ENCODE peak calls at places on chromosome 20, in ten cellular contexts. Z is right lobe of liver, F is IMR-90, A is erythroblast, H is heart left ventricle, M is HCT116, E is GM12878, T is NB4, L is adrenal gland, S is Peyer's patch. G is an unnamed sample.

GRCh38 chr20:43926691-43927090 is 12.0 kb downstream of the TOX2 start:
- DNase-seq in Z (no peak), L (no peak), M (no peak), S (peak; percentile 9), H (no peak), A (no peak), T (no peak), F (no peak), E (no peak), G (no peak)

GRCh38 chr20:34925981-34926380 is 29.6 kb downstream of the GSS start:
- DNase-seq in E (no peak), A (no peak), F (no peak), H (no peak), T (no peak), S (no peak), Z (no peak), M (no peak), L (no peak), G (no peak)

GRCh38 chr20:48275325-48275724 is 490.0 kb upstream of the SULF2 start:
- DNase-seq in M (no peak), T (peak; percentile 18), H (no peak), F (no peak), A (no peak), E (no peak), L (no peak), S (no peak), Z (no peak), G (no peak)

GRCh38 chr20:59388402-59388801 is 88.0 kb downstream of the EDN3 start:
- DNase-seq in H (no peak), Z (no peak), M (no peak), A (no peak), T (no peak), E (no peak), S (no peak), L (no peak), F (no peak), G (no peak)

GRCh38 chr20:5918856-5919633 is 31.3 kb downstream of the TRMT6 start:
- DNase-seq in Z (no peak), F (peak; percentile 44), L (no peak), E (no peak), S (no peak), A (no peak), M (no peak), T (peak; percentile 83), H (no peak), G (peak; percentile 55)

GRCh38 chr20:21518292-21518991 is 4.6 kb upstream of the NKX2-2 start:
- DNase-seq in F (no peak), M (no peak), L (no peak), A (no peak), H (no peak), E (no peak), S (no peak), T (no peak), Z (no peak), G (no peak)

GRCh38 chr20:52143277-52143676 is 48.3 kb downstream of the ZFP64 start:
- DNase-seq in E (no peak), Z (no peak), F (no peak), H (no peak), L (no peak), S (no peak), T (no peak), A (no peak), M (no peak), G (no peak)

GRCh38 chr20:10316582-10316981 is 98.0 kb downstream of the SNAP25 start:
- DNase-seq in L (peak; percentile 40), E (peak; percentile 9), Z (peak; percentile 34), A (peak; percentile 2), F (no peak), T (peak; percentile 23), S (no peak), M (peak; percentile 22), H (no peak), G (no peak)

GRCh38 chr20:24419786-24420185 is 49.6 kb upstream of the SYNDIG1 start:
- DNase-seq in L (no peak), F (no peak), A (no peak), Z (no peak), H (no peak), E (no peak), S (no peak), T (no peak), M (no peak), G (no peak)

GRCh38 chr20:61629361-61630239 is 377.5 kb downstream of the CDH4 start:
- DNase-seq in M (no peak), A (no peak), H (no peak), E (no peak), Z (no peak), S (no peak), L (no peak), F (no peak), T (no peak), G (no peak)

GRCh38 chr20:3353646-3354045 is 53.8 kb downstream of the DNAAF9 start:
- DNase-seq in H (no peak), F (no peak), E (no peak), T (no peak), M (no peak), S (no peak), Z (no peak), A (no peak), L (no peak), G (no peak)
- TF ChIP-seq POLR2A in H (no peak), F (no peak), E (no peak), T (no peak), M (no peak), S (no peak), Z (no peak), A (no peak), L (no peak), G (no peak)

GRCh38 chr20:62776035-62776691 is 20.1 kb upstream of the MRGBP start:
- DNase-seq in H (no peak), E (no peak), L (no peak), F (no peak), A (no peak), T (no peak), Z (no peak), M (no peak), S (no peak), G (no peak)

GRCh38 chr20:62775206-62775605 is 21.1 kb upstream of the MRGBP start:
- DNase-seq in A (no peak), H (no peak), T (no peak), S (no peak), F (no peak), L (no peak), M (no peak), E (no peak), Z (no peak), G (no peak)

GRCh38 chr20:62778058-62778457 is 18.2 kb upstream of the MRGBP start:
- DNase-seq in T (no peak), F (no peak), E (no peak), M (no peak), H (no peak), S (no peak), Z (no peak), A (no peak), L (no peak), G (no peak)

GRCh38 chr20:62777528-62777830 is 18.8 kb upstream of the MRGBP start:
- DNase-seq in E (no peak), F (no peak), L (no peak), S (no peak), Z (no peak), T (no peak), H (no peak), M (no peak), A (no peak), G (no peak)

GRCh38 chr20:62776692-62777527 is 19.4 kb upstream of the MRGBP start:
- DNase-seq in H (no peak), A (no peak), Z (peak; percentile 56), T (peak; percentile 59), S (peak; percentile 61), M (peak; percentile 75), E (peak; percentile 21), F (peak; percentile 13), L (no peak), G (peak; percentile 76)
- TF ChIP-seq POLR2A in H (no peak), A (no peak), Z (peak; percentile 76), T (peak; percentile 18), S (no peak), M (peak; percentile 61), E (peak; percentile 64), F (no peak), L (no peak), G (no peak)

GRCh38 chr20:50191065-50191565 is 485 bp downstream of the CEBPB start:
- DNase-seq in T (peak; percentile 81), L (peak; percentile 74), H (peak; percentile 81), A (peak; percentile 78), M (no peak), S (peak; percentile 85), Z (peak; percentile 75), F (no peak), E (no peak), G (no peak)
- TF ChIP-seq POLR2A in T (no peak), L (no peak), H (no peak), A (peak; percentile 56), M (no peak), S (no peak), Z (peak; percentile 21), F (no peak), E (no peak), G (peak; percentile 51)

GRCh38 chr20:63696311-63696627 is 183 bp upstream of the TNFRSF6B start:
- DNase-seq in F (no peak), A (no peak), Z (peak; percentile 25), E (no peak), L (peak; percentile 26), T (peak; percentile 74), H (peak; percentile 41), S (peak; percentile 69), M (peak; percentile 40), G (peak; percentile 42)

GRCh38 chr20:63697868-63698545 is 1.6 kb downstream of the TNFRSF6B start:
- DNase-seq in L (no peak), T (no peak), M (no peak), S (peak; percentile 49), E (no peak), A (no peak), Z (peak; percentile 26), F (no peak), H (no peak), G (no peak)

GRCh38 chr20:63695419-63696310 is 787 bp upstream of the TNFRSF6B start:
- DNase-seq in F (no peak), T (no peak), E (no peak), L (peak; percentile 14), H (peak; percentile 90), M (no peak), A (no peak), S (peak; percentile 51), Z (no peak), G (no peak)

GRCh38 chr20:63697357-63697867 is 960 bp downstream of the TNFRSF6B start:
- DNase-seq in F (no peak), L (peak; percentile 25), A (no peak), Z (peak; percentile 22), S (no peak), T (no peak), E (no peak), H (no peak), M (no peak), G (peak; percentile 38)

DNA sequence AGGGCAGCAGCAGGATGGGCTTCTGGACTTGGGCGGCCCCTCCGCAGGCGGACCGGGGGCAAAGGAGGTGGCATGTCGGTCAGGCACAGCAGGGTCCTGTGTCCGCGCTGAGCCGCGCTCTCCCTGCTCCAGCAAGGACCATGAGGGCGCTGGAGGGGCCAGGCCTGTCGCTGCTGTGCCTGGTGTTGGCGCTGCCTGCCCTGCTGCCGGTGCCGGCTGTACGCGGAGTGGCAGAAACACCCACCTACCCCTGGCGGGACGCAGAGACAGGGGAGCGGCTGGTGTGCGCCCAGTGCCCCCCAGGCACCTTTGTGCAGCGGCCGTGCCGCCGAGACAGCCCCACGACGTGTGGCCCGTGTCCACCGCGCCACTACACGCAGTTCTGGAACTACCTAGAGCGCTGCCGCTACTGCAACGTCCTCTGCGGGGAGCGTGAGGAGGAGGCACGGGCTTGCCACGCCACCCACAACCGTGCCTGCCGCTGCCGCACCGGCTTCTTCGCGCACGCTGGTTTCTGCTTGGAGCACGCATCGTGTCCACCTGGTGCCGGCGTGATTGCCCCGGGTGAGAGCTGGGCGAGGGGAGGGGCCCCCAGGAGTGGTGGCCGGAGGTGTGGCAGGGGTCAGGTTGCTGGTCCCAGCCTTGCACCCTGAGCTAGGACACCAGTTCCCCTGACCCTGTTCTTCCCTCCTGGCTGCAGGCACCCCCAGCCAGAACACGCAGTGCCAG is at the start of gene TNFRSF6B:
- DNase-seq in S (peak; percentile 56), Z (peak; percentile 37), L (peak; percentile 30), A (no peak), H (peak; percentile 39), M (no peak), T (no peak), E (no peak), F (no peak), G (no peak)
- TF ChIP-seq POLR2A in S (no peak), Z (peak; percentile 13), L (no peak), A (peak; percentile 48), H (no peak), M (peak; percentile 28), T (peak; percentile 9), E (peak; percentile 78), F (no peak), G (no peak)

G was measured in H54.